ENCODE peak calls at places on chromosomes 16 and 17, in seven cellular contexts. One of them, this sample, is unnamed.

GRCh38 chr16:20894388-20894787 is 5.8 kb downstream of the DCUN1D3 start:
- DNase-seq in SK-N-SH: no peak
- DNase-seq in GM12878: no peak
- DNase-seq in K562: no peak
- DNase-seq in GM12891: no peak
- DNase-seq in H1: no peak
- DNase-seq in HepG2: peak; percentile 46
- DNase-seq in this sample: no peak

GRCh38 chr17:35088911-35089845 is 25.7 kb upstream of the RFFL start:
- DNase-seq in SK-N-SH: peak; percentile 96
- DNase-seq in GM12878: no peak
- DNase-seq in K562: peak; percentile 93
- DNase-seq in GM12891: peak; percentile 79
- DNase-seq in H1: peak; percentile 90
- DNase-seq in HepG2: peak; percentile 64
- DNase-seq in this sample: peak; percentile 72

GRCh38 chr17:2222901-2223616 is 80.5 kb downstream of the SMG6 start:
- DNase-seq in SK-N-SH: no peak
- DNase-seq in GM12878: peak; percentile 81
- DNase-seq in K562: no peak
- DNase-seq in GM12891: no peak
- DNase-seq in H1: no peak
- DNase-seq in HepG2: no peak
- DNase-seq in this sample: no peak

GRCh38 chr16:72889616-72890235 is 158.2 kb downstream of the ZFHX3 start:
- DNase-seq in SK-N-SH: no peak
- DNase-seq in GM12878: no peak
- DNase-seq in K562: no peak
- DNase-seq in GM12891: no peak
- DNase-seq in H1: no peak
- DNase-seq in HepG2: no peak
- DNase-seq in this sample: no peak

GRCh38 chr17:34276826-34277225 is 6.8 kb downstream of the CCL7 start:
- DNase-seq in SK-N-SH: no peak
- DNase-seq in GM12878: no peak
- DNase-seq in K562: no peak
- DNase-seq in GM12891: no peak
- DNase-seq in H1: no peak
- DNase-seq in HepG2: no peak
- DNase-seq in this sample: no peak

GRCh38 chr17:63702616-63703015 is 2.7 kb upstream of the LIMD2 start:
- DNase-seq in SK-N-SH: no peak
- DNase-seq in GM12878: no peak
- DNase-seq in K562: no peak
- DNase-seq in GM12891: no peak
- DNase-seq in H1: no peak
- DNase-seq in HepG2: no peak
- DNase-seq in this sample: no peak

GRCh38 chr17:2906907-2907306 is 110.7 kb downstream of the RAP1GAP2 start:
- DNase-seq in SK-N-SH: no peak
- DNase-seq in GM12878: no peak
- DNase-seq in K562: peak; percentile 34
- DNase-seq in GM12891: no peak
- DNase-seq in H1: no peak
- DNase-seq in HepG2: no peak
- DNase-seq in this sample: no peak

GRCh38 chr17:2609091-2609490 is 15.6 kb downstream of the PAFAH1B1 start:
- DNase-seq in SK-N-SH: no peak
- DNase-seq in GM12878: no peak
- DNase-seq in K562: no peak
- DNase-seq in GM12891: no peak
- DNase-seq in H1: no peak
- DNase-seq in HepG2: no peak
- DNase-seq in this sample: no peak

GRCh38 chr16:69083306-69083941 is 22.0 kb upstream of the HAS3 start:
- DNase-seq in SK-N-SH: no peak
- DNase-seq in GM12878: no peak
- DNase-seq in K562: no peak
- DNase-seq in GM12891: no peak
- DNase-seq in H1: no peak
- DNase-seq in HepG2: no peak
- DNase-seq in this sample: no peak

GRCh38 chr17:49991409-49991808 is 3.6 kb downstream of the DLX3 start:
- DNase-seq in SK-N-SH: no peak
- DNase-seq in GM12878: no peak
- DNase-seq in K562: no peak
- DNase-seq in GM12891: no peak
- DNase-seq in H1: peak; percentile 42
- DNase-seq in HepG2: no peak
- DNase-seq in this sample: no peak

GRCh38 chr16:31328322-31329052 is 26.5 kb upstream of the ITGAX start:
- DNase-seq in SK-N-SH: no peak
- DNase-seq in GM12878: no peak
- DNase-seq in K562: no peak
- DNase-seq in GM12891: no peak
- DNase-seq in H1: no peak
- DNase-seq in HepG2: no peak
- DNase-seq in this sample: no peak

GRCh38 chr16:22192261-22193133 is 13.6 kb upstream of the EEF2K start:
- DNase-seq in SK-N-SH: no peak
- DNase-seq in GM12878: peak; percentile 85
- DNase-seq in K562: peak; percentile 61
- DNase-seq in GM12891: no peak
- DNase-seq in H1: no peak
- DNase-seq in HepG2: peak; percentile 98
- DNase-seq in this sample: no peak

GRCh38 chr17:78839762-78840529 is 668 bp downstream of the USP36 start:
- DNase-seq in SK-N-SH: peak; percentile 79
- DNase-seq in GM12878: no peak
- DNase-seq in K562: peak; percentile 53
- DNase-seq in GM12891: peak; percentile 47
- DNase-seq in H1: no peak
- DNase-seq in HepG2: peak; percentile 44
- DNase-seq in this sample: peak; percentile 51

GRCh38 chr17:80760501-80760900 is 215.9 kb downstream of the RPTOR start:
- DNase-seq in SK-N-SH: no peak
- DNase-seq in GM12878: peak; percentile 40
- DNase-seq in K562: no peak
- DNase-seq in GM12891: no peak
- DNase-seq in H1: no peak
- DNase-seq in HepG2: no peak
- DNase-seq in this sample: no peak

GRCh38 chr16:50269061-50269705 is 2.8 kb downstream of the ADCY7 start:
- DNase-seq in SK-N-SH: no peak
- DNase-seq in GM12878: no peak
- DNase-seq in K562: no peak
- DNase-seq in GM12891: no peak
- DNase-seq in H1: no peak
- DNase-seq in HepG2: no peak
- DNase-seq in this sample: no peak

GRCh38 chr17:28578246-28579195 is 1.8 kb upstream of the ALDOC start:
- DNase-seq in SK-N-SH: no peak
- DNase-seq in GM12878: no peak
- DNase-seq in K562: no peak
- DNase-seq in GM12891: no peak
- DNase-seq in H1: no peak
- DNase-seq in HepG2: no peak
- DNase-seq in this sample: no peak

GRCh38 chr17:28574536-28574935 is 2.2 kb downstream of the ALDOC start:
- DNase-seq in SK-N-SH: no peak
- DNase-seq in GM12878: no peak
- DNase-seq in K562: no peak
- DNase-seq in GM12891: no peak
- DNase-seq in H1: no peak
- DNase-seq in HepG2: no peak
- DNase-seq in this sample: no peak

GRCh38 chr17:28575126-28575795 is 1.4 kb downstream of the ALDOC start:
- DNase-seq in SK-N-SH: peak; percentile 76
- DNase-seq in GM12878: no peak
- DNase-seq in K562: no peak
- DNase-seq in GM12891: no peak
- DNase-seq in H1: no peak
- DNase-seq in HepG2: no peak
- DNase-seq in this sample: no peak

GRCh38 chr17:28577466-28577824 is 750 bp upstream of the ALDOC start:
- DNase-seq in SK-N-SH: no peak
- DNase-seq in GM12878: no peak
- DNase-seq in K562: no peak
- DNase-seq in GM12891: no peak
- DNase-seq in H1: no peak
- DNase-seq in HepG2: no peak
- DNase-seq in this sample: no peak

DNA sequence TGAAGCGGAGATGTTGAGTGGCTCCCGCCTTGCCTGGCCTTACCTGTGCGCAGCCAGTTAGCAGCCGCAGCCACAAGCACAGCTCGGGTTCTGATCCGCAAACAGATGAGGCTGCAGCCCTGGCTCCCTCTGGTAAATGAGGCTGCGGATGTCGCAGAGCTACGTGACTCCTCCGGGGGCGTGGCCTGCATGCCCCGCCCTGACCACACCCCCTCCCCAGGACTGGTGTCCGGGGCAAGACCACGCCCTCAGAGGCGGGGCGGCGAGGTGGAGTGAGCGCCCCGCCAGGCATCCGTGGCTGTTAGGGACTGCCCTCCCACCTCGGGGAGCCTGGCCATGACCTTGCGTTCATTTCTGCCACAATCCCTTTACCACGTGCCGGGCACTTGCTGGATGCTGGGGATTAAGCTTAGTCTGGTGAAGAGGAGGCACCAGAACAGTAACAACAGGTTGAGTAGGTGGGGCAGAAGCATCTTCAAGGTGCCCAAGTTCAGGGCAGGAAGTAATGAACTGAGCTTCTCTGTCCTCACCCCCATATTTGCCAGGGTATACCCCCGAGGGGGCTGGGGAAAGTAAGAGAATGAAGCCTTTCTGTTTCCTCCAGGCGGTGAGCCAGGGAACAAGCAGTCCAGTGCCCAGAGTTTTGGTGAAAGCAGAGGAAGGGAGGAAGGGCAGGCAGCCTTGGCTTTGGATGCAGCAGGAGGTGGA is at the start of gene ALDOC:
- DNase-seq in SK-N-SH: peak; percentile 97
- DNase-seq in GM12878: peak; percentile 88
- DNase-seq in K562: peak; percentile 100
- DNase-seq in GM12891: peak; percentile 95
- DNase-seq in H1: peak; percentile 99
- DNase-seq in HepG2: peak; percentile 86
- DNase-seq in this sample: peak; percentile 97
- TF ChIP-seq TAF1 in SK-N-SH: no peak
- TF ChIP-seq TAF1 in GM12878: peak; percentile 88
- TF ChIP-seq TAF1 in K562: peak; percentile 90
- TF ChIP-seq TAF1 in GM12891: peak; percentile 75
- TF ChIP-seq TAF1 in H1: peak; percentile 96
- TF ChIP-seq TAF1 in HepG2: peak; percentile 65
- TF ChIP-seq TAF1 in this sample: peak; percentile 88

GRCh38 chr16:81443688-81444447 is 740 bp upstream of the CMIP start:
- DNase-seq in SK-N-SH: no peak
- DNase-seq in GM12878: no peak
- DNase-seq in K562: no peak
- DNase-seq in GM12891: no peak
- DNase-seq in H1: peak; percentile 74
- DNase-seq in HepG2: no peak
- DNase-seq in this sample: no peak

GRCh38 chr16:81442220-81442908 is 2.2 kb upstream of the CMIP start:
- DNase-seq in SK-N-SH: no peak
- DNase-seq in GM12878: no peak
- DNase-seq in K562: no peak
- DNase-seq in GM12891: no peak
- DNase-seq in H1: no peak
- DNase-seq in HepG2: no peak
- DNase-seq in this sample: no peak

GRCh38 chr16:81442909-81443687 is 1.5 kb upstream of the CMIP start:
- DNase-seq in SK-N-SH: no peak
- DNase-seq in GM12878: no peak
- DNase-seq in K562: no peak
- DNase-seq in GM12891: no peak
- DNase-seq in H1: no peak
- DNase-seq in HepG2: peak; percentile 45
- DNase-seq in this sample: no peak

GRCh38 chr16:81437860-81438259 is 6.7 kb upstream of the CMIP start:
- DNase-seq in SK-N-SH: no peak
- DNase-seq in GM12878: no peak
- DNase-seq in K562: no peak
- DNase-seq in GM12891: no peak
- DNase-seq in H1: no peak
- DNase-seq in HepG2: no peak
- DNase-seq in this sample: no peak

DNA sequence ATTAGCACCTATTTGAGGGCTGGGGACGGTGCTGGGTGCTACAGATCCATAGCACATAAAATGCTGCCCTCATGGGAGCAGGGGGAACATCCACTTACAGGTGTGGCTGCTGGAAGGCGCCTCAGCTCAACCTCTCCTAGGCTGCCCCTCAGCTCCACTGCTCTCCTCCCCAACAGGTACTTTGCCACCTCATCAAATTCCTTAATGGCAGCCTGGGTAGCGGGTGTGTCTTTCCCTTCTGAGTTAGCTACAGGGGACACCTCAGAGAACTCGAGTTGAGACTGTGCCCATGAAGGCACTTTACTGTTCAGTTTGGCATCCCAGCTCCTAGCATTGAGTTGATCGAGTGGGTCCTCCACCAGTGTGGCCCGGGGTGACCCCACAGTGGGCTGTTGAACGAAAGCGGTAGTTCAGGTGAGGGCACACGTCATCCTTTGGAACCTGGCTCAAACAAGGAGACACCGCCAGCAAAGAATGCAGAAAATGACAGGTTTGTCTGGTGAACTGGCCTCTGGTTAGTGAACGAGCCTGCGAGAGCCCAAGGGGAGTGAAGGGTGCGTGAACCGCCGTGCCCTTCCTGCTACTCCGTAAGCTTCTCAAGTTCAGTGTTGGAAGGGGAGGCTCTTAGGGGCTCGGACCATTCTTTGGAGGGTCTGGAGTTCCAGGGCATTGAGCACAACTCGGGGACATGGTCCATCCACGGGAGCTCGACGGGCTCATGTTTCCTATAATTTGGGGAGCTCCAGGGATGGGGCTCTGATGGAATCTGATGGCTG is 3.5 kb upstream of the CMIP start:
- DNase-seq in SK-N-SH: no peak
- DNase-seq in GM12878: no peak
- DNase-seq in K562: no peak
- DNase-seq in GM12891: no peak
- DNase-seq in H1: no peak
- DNase-seq in HepG2: peak; percentile 45
- DNase-seq in this sample: no peak
- TF ChIP-seq TAF1 in SK-N-SH: no peak
- TF ChIP-seq TAF1 in GM12878: no peak
- TF ChIP-seq TAF1 in K562: no peak
- TF ChIP-seq TAF1 in GM12891: no peak
- TF ChIP-seq TAF1 in H1: no peak
- TF ChIP-seq TAF1 in HepG2: no peak
- TF ChIP-seq TAF1 in this sample: no peak

GRCh38 chr17:9360610-9361571 is 214.7 kb downstream of the STX8 start:
- DNase-seq in SK-N-SH: no peak
- DNase-seq in GM12878: no peak
- DNase-seq in K562: no peak
- DNase-seq in GM12891: no peak
- DNase-seq in H1: no peak
- DNase-seq in HepG2: peak; percentile 90
- DNase-seq in this sample: no peak
- TF ChIP-seq TAF1 in SK-N-SH: no peak
- TF ChIP-seq TAF1 in GM12878: no peak
- TF ChIP-seq TAF1 in K562: no peak
- TF ChIP-seq TAF1 in GM12891: no peak
- TF ChIP-seq TAF1 in H1: no peak
- TF ChIP-seq TAF1 in HepG2: no peak
- TF ChIP-seq TAF1 in this sample: no peak

GRCh38 chr17:43536236-43537088 is 9.7 kb downstream of the ETV4 start:
- DNase-seq in SK-N-SH: no peak
- DNase-seq in GM12878: no peak
- DNase-seq in K562: peak; percentile 51
- DNase-seq in GM12891: no peak
- DNase-seq in H1: no peak
- DNase-seq in HepG2: no peak
- DNase-seq in this sample: no peak
- TF ChIP-seq TAF1 in SK-N-SH: no peak
- TF ChIP-seq TAF1 in GM12878: no peak
- TF ChIP-seq TAF1 in K562: no peak
- TF ChIP-seq TAF1 in GM12891: no peak
- TF ChIP-seq TAF1 in H1: no peak
- TF ChIP-seq TAF1 in HepG2: no peak
- TF ChIP-seq TAF1 in this sample: no peak